ENCODE peak calls at places on chromosomes 7 and 10, in eight cellular contexts. Q is heart right ventricle; S is effector memory CD4-positive, alpha-beta T cell; U is pancreas; C is gastrocnemius medialis; W is adipocyte; N is CD8-positive, alpha-beta T cell; E is heart left ventricle. K is an unnamed sample. For H3K9me3, the result is how much of the 10 kb centered on the place peaks cover.

GRCh38 chr7:604038-604883 is 84.6 kb upstream of the PDGFA start:
- DNase-seq in Q (peak), S (peak), U (peak), C (peak), W (peak), N (peak), E (peak), K (peak)

GRCh38 chr7:2012981-2013380 is 219.8 kb downstream of the MAD1L1 start:
- DNase-seq in Q (peak), S (no peak), U (peak), C (no peak), W (peak), N (no peak), E (peak), K (no peak)

GRCh38 chr7:129607471-129608120 is 3.9 kb upstream of the NRF1 start:
- DNase-seq in Q (no peak), S (no peak), U (no peak), C (no peak), W (peak), N (no peak), E (no peak), K (no peak)

GRCh38 chr7:20330797-20331230 is at the start of gene ITGB8:
- DNase-seq in Q (peak), S (no peak), U (peak), C (no peak), W (peak), N (no peak), E (peak), K (no peak)

GRCh38 chr10:112711366-112711765 is 238.7 kb upstream of the TCF7L2 start:
- DNase-seq in Q (no peak), S (no peak), U (no peak), C (no peak), W (no peak), N (no peak), E (no peak), K (no peak)

GRCh38 chr10:98268694-98269386 is 846 bp upstream of the LOXL4 start:
- DNase-seq in Q (no peak), S (no peak), U (peak), C (no peak), W (no peak), N (no peak), E (no peak), K (no peak)

GRCh38 chr10:35409094-35409582 is 72.8 kb downstream of the CCNY start:
- DNase-seq in Q (no peak), S (no peak), U (no peak), C (peak), W (peak), N (no peak), E (no peak), K (no peak)

GRCh38 chr7:4123823-4124222 is 558.3 kb upstream of the FOXK1 start:
- DNase-seq in Q (no peak), S (no peak), U (peak), C (no peak), W (no peak), N (no peak), E (peak), K (no peak)

GRCh38 chr7:45681596-45682357 is 107.6 kb downstream of the ADCY1 start:
- DNase-seq in Q (no peak), S (no peak), U (peak), C (no peak), W (no peak), N (no peak), E (no peak), K (no peak)

GRCh38 chr10:125362966-125363365 is 202.6 kb upstream of the CTBP2 start:
- DNase-seq in Q (no peak), S (no peak), U (no peak), C (no peak), W (no peak), N (no peak), E (no peak), K (no peak)

GRCh38 chr7:39453743-39454355 is 112.4 kb upstream of the YAE1 start:
- DNase-seq in Q (no peak), S (no peak), U (no peak), C (no peak), W (peak), N (peak), E (no peak), K (no peak)

GRCh38 chr10:12444981-12445700 is 95.8 kb downstream of the CAMK1D start:
- DNase-seq in Q (no peak), S (no peak), U (no peak), C (no peak), W (no peak), N (no peak), E (no peak), K (no peak)

GRCh38 chr7:95527776-95528250 is 42.1 kb downstream of the ASB4 start:
- DNase-seq in Q (no peak), S (no peak), U (no peak), C (no peak), W (no peak), N (no peak), E (no peak), K (no peak)

GRCh38 chr7:141220263-141220662 is 146.4 kb downstream of the TMEM178B start:
- DNase-seq in Q (no peak), S (no peak), U (no peak), C (no peak), W (peak), N (no peak), E (no peak), K (no peak)

GRCh38 chr7:139539231-139539630 is 15.7 kb downstream of the CLEC2L start:
- DNase-seq in Q (no peak), S (no peak), U (no peak), C (no peak), W (peak), N (no peak), E (no peak), K (no peak)

GRCh38 chr7:80105706-80106408 is 28.8 kb upstream of the GNAI1 start:
- DNase-seq in Q (no peak), S (no peak), U (no peak), C (no peak), W (no peak), N (no peak), E (no peak), K (no peak)

GRCh38 chr10:86899670-86900276 is 57.6 kb downstream of the MMRN2 start:
- DNase-seq in Q (no peak), S (no peak), U (no peak), C (peak), W (peak), N (no peak), E (no peak), K (no peak)

GRCh38 chr7:5598261-5598761 is 174.7 kb upstream of the TNRC18 start:
- DNase-seq in Q (no peak), S (no peak), U (no peak), C (no peak), W (no peak), N (no peak), E (no peak), K (no peak)

GRCh38 chr10:20670569-20670968 is 226.5 kb downstream of the NEBL start:
- DNase-seq in Q (no peak), S (no peak), U (no peak), C (no peak), W (no peak), N (no peak), E (no peak), K (no peak)

GRCh38 chr10:131514454-131514853 is 202.9 kb upstream of the TCERG1L start:
- DNase-seq in Q (no peak), S (no peak), U (no peak), C (no peak), W (no peak), N (no peak), E (no peak), K (no peak)

GRCh38 chr10:19651549-19651948 is 164.7 kb upstream of the PLXDC2 start:
- DNase-seq in Q (no peak), S (no peak), U (no peak), C (no peak), W (peak), N (no peak), E (no peak), K (no peak)

GRCh38 chr10:1147810-1148209 is 91.6 kb downstream of the WDR37 start:
- DNase-seq in Q (no peak), S (no peak), U (no peak), C (no peak), W (no peak), N (no peak), E (peak), K (no peak)

GRCh38 chr10:11146402-11147171 is 128.9 kb downstream of the CELF2 start:
- DNase-seq in Q (no peak), S (no peak), U (no peak), C (no peak), W (no peak), N (no peak), E (no peak), K (no peak)

GRCh38 chr10:52740913-52741675 is 31.5 kb downstream of the MBL2 start:
- DNase-seq in Q (no peak), S (no peak), U (peak), C (no peak), W (peak), N (no peak), E (no peak), K (no peak)

GRCh38 chr10:51706225-51706624 is 6.8 kb upstream of the CSTF2T start:
- DNase-seq in Q (peak), S (no peak), U (no peak), C (peak), W (peak), N (no peak), E (no peak), K (no peak)

GRCh38 chr7:45407730-45408406 is 166.3 kb upstream of the ADCY1 start:
- DNase-seq in Q (no peak), S (no peak), U (no peak), C (no peak), W (no peak), N (no peak), E (no peak), K (no peak)

GRCh38 chr7:151251328-151251925 is 2.9 kb upstream of the SMARCD3 start:
- DNase-seq in Q (peak), S (no peak), U (no peak), C (no peak), W (no peak), N (no peak), E (no peak), K (no peak)

GRCh38 chr7:88337556-88337955 is 30.9 kb upstream of the STEAP4 start:
- DNase-seq in Q (no peak), S (no peak), U (no peak), C (no peak), W (no peak), N (no peak), E (no peak), K (no peak)

GRCh38 chr10:77011823-77012566 is 625.6 kb downstream of the KCNMA1 start:
- DNase-seq in Q (no peak), S (no peak), U (no peak), C (no peak), W (no peak), N (no peak), E (no peak), K (no peak)

GRCh38 chr10:98101366-98101765 is 33.1 kb upstream of the R3HCC1L start:
- DNase-seq in Q (no peak), S (no peak), U (no peak), C (no peak), W (no peak), N (no peak), E (no peak), K (no peak)

GRCh38 chr10:5533098-5533731 is 8.5 kb downstream of the CALML3 start:
- DNase-seq in Q (no peak), S (no peak), U (peak), C (no peak), W (no peak), N (no peak), E (peak), K (no peak)

GRCh38 chr10:17883621-17884020 is 68.1 kb upstream of the SLC39A12 start:
- DNase-seq in Q (no peak), S (no peak), U (no peak), C (no peak), W (no peak), N (no peak), E (no peak), K (no peak)

GRCh38 chr10:43823237-43823605 is 174.5 kb upstream of the ZNF32 start:
- DNase-seq in Q (no peak), S (no peak), U (no peak), C (no peak), W (peak), N (no peak), E (no peak), K (no peak)

GRCh38 chr10:104349623-104350142 is 4.0 kb upstream of the CFAP58 start:
- DNase-seq in Q (no peak), S (no peak), U (no peak), C (no peak), W (peak), N (no peak), E (no peak), K (no peak)

GRCh38 chr7:116356979-116357378 is 142.6 kb upstream of the CAV2 start:
- DNase-seq in Q (no peak), S (no peak), U (no peak), C (no peak), W (no peak), N (no peak), E (no peak), K (no peak)

GRCh38 chr7:151689196-151689971 is 169.7 kb upstream of the RHEB start:
- DNase-seq in Q (peak), S (no peak), U (peak), C (no peak), W (no peak), N (no peak), E (peak), K (no peak)

GRCh38 chr10:105207596-105207995 is 566.5 kb downstream of the SORCS3 start:
- DNase-seq in Q (no peak), S (no peak), U (no peak), C (no peak), W (no peak), N (no peak), E (no peak), K (no peak)

GRCh38 chr10:50600831-50601466 is 22.8 kb downstream of the SGMS1 start:
- DNase-seq in Q (no peak), S (no peak), U (no peak), C (no peak), W (no peak), N (no peak), E (no peak), K (no peak)

GRCh38 chr10:63522129-63522687 is 1.0 kb downstream of the REEP3 start:
- DNase-seq in Q (no peak), S (no peak), U (no peak), C (no peak), W (no peak), N (no peak), E (no peak), K (no peak)

GRCh38 chr7:158047386-158048059 is 540.1 kb downstream of the PTPRN2 start:
- DNase-seq in Q (no peak), S (no peak), U (no peak), C (no peak), W (no peak), N (no peak), E (no peak), K (no peak)

GRCh38 chr7:158051372-158051760 is 536.3 kb downstream of the PTPRN2 start:
- DNase-seq in Q (no peak), S (no peak), U (no peak), C (no peak), W (no peak), N (no peak), E (no peak), K (no peak)

GRCh38 chr7:158050441-158051371 is 536.9 kb downstream of the PTPRN2 start:
- DNase-seq in Q (no peak), S (no peak), U (no peak), C (no peak), W (no peak), N (no peak), E (no peak), K (no peak)

GRCh38 chr7:158048569-158048968 is 539.1 kb downstream of the PTPRN2 start:
- DNase-seq in Q (no peak), S (no peak), U (no peak), C (no peak), W (no peak), N (no peak), E (no peak), K (no peak)

GRCh38 chr7:158049271-158049670 is 538.4 kb downstream of the PTPRN2 start:
- DNase-seq in Q (no peak), S (no peak), U (no peak), C (no peak), W (no peak), N (no peak), E (no peak), K (no peak)
- H3K9me3 ChIP-seq in Q (under half), S (under half), U (under half), C (under half), W (under half), N (under half), E (under half), K (under half)

GRCh38 chr10:120989279-120989678 is 138.1 kb downstream of the WDR11 start:
- DNase-seq in Q (no peak), S (no peak), U (no peak), C (no peak), W (no peak), N (no peak), E (no peak), K (no peak)
- H3K9me3 ChIP-seq in Q (half or more), S (under half), U (under half), C (under half), W (under half), N (under half), E (under half), K (under half)

GRCh38 chr7:142956951-142957623 is 5.1 kb downstream of the KEL start:
- DNase-seq in Q (no peak), S (no peak), U (no peak), C (no peak), W (no peak), N (no peak), E (no peak), K (no peak)
- H3K9me3 ChIP-seq in Q (under half), S (under half), U (under half), C (under half), W (under half), N (under half), E (under half), K (under half)

GRCh38 chr10:71116426-71116825 is 95.9 kb upstream of the UNC5B start:
- DNase-seq in Q (no peak), S (no peak), U (peak), C (no peak), W (no peak), N (no peak), E (no peak), K (no peak)
- H3K9me3 ChIP-seq in Q (half or more), S (under half), U (under half), C (under half), W (half or more), N (under half), E (half or more), K (under half)

DNA sequence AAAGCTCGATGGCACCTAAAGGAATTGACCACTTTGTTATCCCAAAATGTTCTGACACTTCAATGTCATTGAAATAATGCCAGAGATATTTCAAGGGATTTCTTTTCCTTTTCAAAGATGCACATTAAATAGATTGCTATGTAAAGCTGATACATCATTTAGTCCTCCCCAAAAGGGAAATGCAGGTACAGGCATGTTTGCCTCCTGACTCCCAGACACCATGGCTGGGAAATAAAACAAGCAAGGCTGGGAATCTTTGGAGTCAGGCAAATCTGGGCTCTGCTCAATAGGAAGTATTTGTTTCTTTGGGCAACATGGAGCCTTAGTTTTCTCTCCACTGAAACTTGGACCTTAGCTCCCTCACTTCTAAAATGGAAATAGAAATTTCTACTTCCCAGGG is 230.8 kb upstream of the LRRTM3 start:
- DNase-seq in Q (no peak), S (no peak), U (no peak), C (no peak), W (no peak), N (no peak), E (no peak), K (no peak)
- H3K9me3 ChIP-seq in Q (under half), S (under half), U (under half), C (under half), W (under half), N (under half), E (under half), K (under half)

GRCh38 chr7:55792048-55792447 is 70.5 kb downstream of the SEPTIN14 start:
- DNase-seq in Q (no peak), S (no peak), U (no peak), C (no peak), W (no peak), N (no peak), E (no peak), K (no peak)

GRCh38 chr7:55794527-55794926 is 68.0 kb downstream of the SEPTIN14 start:
- DNase-seq in Q (no peak), S (no peak), U (no peak), C (no peak), W (no peak), N (no peak), E (no peak), K (no peak)
- H3K9me3 ChIP-seq in Q (under half), S (under half), U (under half), C (under half), W (under half), N (under half), E (under half), K (under half)

GRCh38 chr7:159175792-159176191 is 31.1 kb upstream of the VIPR2 start:
- DNase-seq in Q (no peak), S (peak), U (no peak), C (no peak), W (no peak), N (no peak), E (no peak), K (no peak)
- H3K9me3 ChIP-seq in Q (under half), S (under half), U (under half), C (under half), W (under half), N (under half), E (under half), K (under half)

GRCh38 chr7:10085231-10085630 is 888.4 kb upstream of the PHF14 start:
- DNase-seq in Q (no peak), S (no peak), U (no peak), C (no peak), W (no peak), N (no peak), E (no peak), K (no peak)
- H3K9me3 ChIP-seq in Q (under half), S (under half), U (under half), C (under half), W (under half), N (under half), E (under half), K (under half)

DNA sequence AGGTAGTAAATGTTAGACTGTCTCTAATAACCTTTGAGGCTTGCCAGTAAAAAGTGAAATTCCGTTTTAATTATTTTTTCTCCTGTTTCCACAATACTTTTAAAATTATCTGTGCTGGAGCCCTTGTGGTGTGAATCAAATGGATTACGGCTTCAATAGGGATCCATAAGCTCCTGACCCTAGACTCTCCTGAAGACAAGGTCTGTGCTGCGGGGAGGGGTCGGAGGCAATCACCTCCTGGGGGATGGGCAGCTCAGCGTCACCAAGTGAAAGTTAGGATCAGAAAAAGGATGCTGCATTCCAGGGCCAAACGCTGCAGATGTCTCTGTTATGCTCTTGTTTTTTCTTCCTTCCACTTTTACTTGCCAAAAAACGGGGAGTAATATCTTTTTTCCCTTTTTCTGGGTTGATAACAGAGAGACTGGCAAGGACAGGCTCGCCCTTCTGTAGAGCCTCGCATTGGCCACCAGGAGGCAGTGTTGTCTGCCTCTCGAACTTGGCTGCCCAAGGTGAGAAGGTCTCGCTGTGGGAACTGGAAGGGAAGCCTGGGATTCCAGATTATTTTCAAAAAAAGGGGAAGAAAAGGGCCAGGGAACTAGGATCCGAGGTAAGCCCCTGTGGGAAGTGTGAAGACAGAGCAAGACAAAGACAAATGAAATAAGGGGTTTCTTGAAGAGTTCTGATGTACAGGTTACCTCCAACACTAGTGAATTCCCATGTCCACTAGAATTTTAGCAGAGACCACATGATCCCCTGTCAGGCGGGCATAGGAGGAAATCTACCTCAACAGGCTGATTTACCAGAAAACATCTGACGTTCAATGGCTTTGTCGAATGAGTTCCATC is 621.9 kb downstream of the ACTR3B start:
- DNase-seq in Q (peak), S (no peak), U (peak), C (no peak), W (no peak), N (no peak), E (no peak), K (no peak)
- H3K9me3 ChIP-seq in Q (under half), S (under half), U (under half), C (under half), W (under half), N (under half), E (under half), K (under half)

GRCh38 chr7:64875658-64876406 is 27.2 kb upstream of the ZNF273 start:
- DNase-seq in Q (no peak), S (no peak), U (no peak), C (no peak), W (no peak), N (no peak), E (no peak), K (no peak)
- H3K9me3 ChIP-seq in Q (under half), S (under half), U (under half), C (under half), W (under half), N (under half), E (under half), K (under half)